ENCODE peak calls at places on chromosome 1, in five cellular contexts. A is psoas muscle, N is ascending aorta, B is cardiac muscle cell, V is tibial artery. W is an unnamed sample.
A peak's percentile ranks its signal among the peaks of the same experiment; 100 is the strongest.

GRCh38 chr1:173420330-173420806 is 56.8 kb upstream of the PRDX6 start:
- DNase-seq in B (peak; percentile 78), N (no peak), V (no peak), A (peak; percentile 28), W (peak; percentile 63)

GRCh38 chr1:67708606-67709005 is 23.6 kb downstream of the GADD45A start:
- DNase-seq in A (peak; percentile 24), B (no peak), V (no peak), N (no peak), W (peak; percentile 53)

GRCh38 chr1:30633294-30633693 is 90.1 kb downstream of the MATN1 start:
- DNase-seq in V (peak; percentile 1), A (no peak), N (no peak), B (no peak), W (no peak)

GRCh38 chr1:174769961-174770549 is 229.7 kb upstream of the CACYBP start:
- DNase-seq in N (no peak), A (no peak), V (no peak), B (peak; percentile 26), W (peak; percentile 53)

GRCh38 chr1:180632326-180633088 is 685 bp downstream of the XPR1 start:
- DNase-seq in N (no peak), A (peak; percentile 72), V (no peak), B (peak; percentile 74), W (no peak)

GRCh38 chr1:202968351-202968750 is 1.3 kb upstream of the CYB5R1 start:
- DNase-seq in B (no peak), N (no peak), A (no peak), V (no peak), W (no peak)

GRCh38 chr1:218967836-218968235 is 205.8 kb upstream of the LYPLAL1 start:
- DNase-seq in B (no peak), V (no peak), N (no peak), A (no peak), W (peak; percentile 6)

GRCh38 chr1:45410850-45411509 is 70.7 kb upstream of the MUTYH start:
- DNase-seq in B (no peak), A (no peak), V (no peak), N (no peak), W (peak; percentile 31)

GRCh38 chr1:51342591-51343206 is 12.3 kb upstream of the TTC39A start:
- DNase-seq in N (no peak), B (no peak), V (no peak), A (no peak), W (no peak)

GRCh38 chr1:9182784-9183257 is 51.8 kb upstream of the H6PD start:
- DNase-seq in B (no peak), N (no peak), A (peak; percentile 42), V (no peak), W (no peak)

GRCh38 chr1:21861602-21862429 is 49.8 kb downstream of the LDLRAD2 start:
- DNase-seq in B (no peak), A (no peak), V (no peak), N (no peak), W (peak; percentile 60)

GRCh38 chr1:53697671-53698380 is 41.1 kb downstream of the GLIS1 start:
- DNase-seq in N (no peak), A (no peak), V (no peak), B (no peak), W (peak; percentile 66)

GRCh38 chr1:121586369-121587229 is 401.8 kb downstream of the SRGAP2C start:
- DNase-seq in N (no peak), A (no peak), V (no peak), B (no peak), W (no peak)

GRCh38 chr1:206001476-206001888 is 1.7 kb downstream of the RAB7B start:
- DNase-seq in N (peak; percentile 33), A (peak; percentile 40), V (peak; percentile 73), B (no peak), W (peak; percentile 99)

GRCh38 chr1:221035680-221036153 is 156.5 kb downstream of the HLX start:
- DNase-seq in B (no peak), V (no peak), A (no peak), N (no peak), W (peak; percentile 70)

GRCh38 chr1:172698224-172698623 is 39.3 kb downstream of the FASLG start:
- DNase-seq in V (no peak), N (no peak), A (no peak), B (no peak), W (no peak)

GRCh38 chr1:109046671-109047070 is 4.8 kb upstream of the WDR47 start:
- DNase-seq in B (no peak), A (no peak), N (no peak), V (no peak), W (no peak)

GRCh38 chr1:115041654-115042053 is 12.0 kb downstream of the TSHB start:
- DNase-seq in V (no peak), A (no peak), N (no peak), B (peak; percentile 61), W (no peak)

GRCh38 chr1:180415985-180416633 is 86.3 kb downstream of the ACBD6 start:
- DNase-seq in A (no peak), N (no peak), B (peak; percentile 25), V (no peak), W (peak; percentile 37)

GRCh38 chr1:55309053-55309452 is 93.9 kb upstream of the USP24 start:
- DNase-seq in V (no peak), N (no peak), B (no peak), A (no peak), W (peak; percentile 97)

GRCh38 chr1:156515956-156516355 is 15.4 kb upstream of the MEF2D start:
- DNase-seq in B (no peak), N (no peak), A (no peak), V (no peak), W (no peak)

GRCh38 chr1:11204396-11205190 is 15.4 kb downstream of the ANGPTL7 start:
- DNase-seq in A (no peak), V (no peak), N (no peak), B (no peak), W (no peak)

GRCh38 chr1:32939655-32940371 is 24.8 kb downstream of the RNF19B start:
- DNase-seq in A (peak; percentile 37), V (no peak), N (no peak), B (no peak), W (peak; percentile 92)

GRCh38 chr1:39409055-39409816 is 82.2 kb upstream of the BMP8A start:
- DNase-seq in N (no peak), A (peak; percentile 37), V (peak; percentile 76), B (peak; percentile 46), W (peak; percentile 72)

GRCh38 chr1:94926365-94926914 is 470 bp downstream of the CNN3 start:
- DNase-seq in A (peak; percentile 60), B (peak; percentile 79), V (peak; percentile 78), N (no peak), W (peak; percentile 61)

GRCh38 chr1:47898156-47898825 is 98.9 kb downstream of the TRABD2B start:
- DNase-seq in N (no peak), A (no peak), B (peak; percentile 54), V (no peak), W (no peak)

GRCh38 chr1:11784993-11785769 is 20.6 kb downstream of the MTHFR start:
- DNase-seq in N (no peak), V (peak; percentile 82), A (peak; percentile 78), B (peak; percentile 80), W (peak; percentile 44)

GRCh38 chr1:244969355-244970235 is 105.3 kb upstream of the HNRNPU start:
- DNase-seq in N (peak; percentile 22), A (peak; percentile 81), B (peak; percentile 83), V (peak; percentile 89), W (peak; percentile 83)
- TF ChIP-seq CTCF in N (no peak), A (no peak), B (no peak), V (no peak), W (no peak)

GRCh38 chr1:150799104-150799503 is 9.0 kb downstream of the CTSK start:
- DNase-seq in V (no peak), N (no peak), B (no peak), A (no peak), W (peak; percentile 17)
- H3K4me1 ChIP-seq in V (no peaks in the 10 kb centered on the region), N (no peaks in the 10 kb centered on the region), B (no peaks in the 10 kb centered on the region), A (no peaks in the 10 kb centered on the region), W (no peaks in the 10 kb centered on the region)

DNA sequence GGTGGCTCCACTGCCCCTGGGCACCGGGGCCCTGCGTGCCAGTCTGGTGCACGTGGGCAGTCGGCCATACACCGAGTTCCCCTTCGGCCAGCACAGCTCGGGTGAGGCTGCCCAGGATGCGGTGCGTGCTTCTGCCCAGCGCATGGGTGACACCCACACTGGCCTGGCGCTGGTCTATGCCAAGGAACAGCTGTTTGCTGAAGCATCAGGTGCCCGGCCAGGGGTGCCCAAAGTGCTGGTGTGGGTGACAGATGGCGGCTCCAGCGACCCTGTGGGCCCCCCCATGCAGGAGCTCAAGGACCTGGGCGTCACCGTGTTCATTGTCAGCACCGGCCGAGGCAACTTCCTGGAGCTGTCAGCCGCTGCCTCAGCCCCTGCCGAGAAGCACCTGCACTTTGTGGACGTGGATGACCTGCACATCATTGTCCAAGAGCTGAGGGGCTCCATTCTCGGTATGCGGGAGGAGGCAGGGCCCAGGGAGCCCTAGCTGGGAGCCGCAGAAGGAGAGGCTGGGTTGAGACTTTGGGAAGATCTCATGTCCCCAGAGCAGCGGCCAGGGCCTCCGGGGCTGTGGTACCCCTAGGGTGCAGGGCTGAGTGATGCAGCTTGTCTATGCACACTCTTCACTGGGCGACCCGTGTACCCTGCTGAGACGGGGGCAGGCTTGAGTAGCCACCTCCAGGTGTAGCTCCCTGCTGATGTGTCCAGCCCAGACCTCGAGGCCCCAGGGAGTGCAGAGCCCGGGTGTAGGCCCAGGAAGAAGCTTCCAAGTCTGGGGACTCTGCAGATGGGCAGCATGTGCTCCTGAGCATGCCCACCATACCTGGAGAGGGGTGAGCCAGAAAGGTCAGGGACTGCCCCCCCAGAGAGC is 1.8 kb downstream of the VWA1 start:
- DNase-seq in B (no peak), A (no peak), N (no peak), V (no peak), W (no peak)
- H3K27ac ChIP-seq in B (no peak overlapping the region), A (no peak overlapping the region), N (no peak overlapping the region), V (no peak overlapping the region), W (no peak overlapping the region)

GRCh38 chr1:15111597-15111996 is 42.0 kb upstream of the TMEM51 start:
- DNase-seq in V (no peak), A (no peak), B (no peak), N (no peak), W (no peak)
- TF ChIP-seq CTCF in V (no peak), A (no peak), B (no peak), N (no peak), W (no peak)

DNA sequence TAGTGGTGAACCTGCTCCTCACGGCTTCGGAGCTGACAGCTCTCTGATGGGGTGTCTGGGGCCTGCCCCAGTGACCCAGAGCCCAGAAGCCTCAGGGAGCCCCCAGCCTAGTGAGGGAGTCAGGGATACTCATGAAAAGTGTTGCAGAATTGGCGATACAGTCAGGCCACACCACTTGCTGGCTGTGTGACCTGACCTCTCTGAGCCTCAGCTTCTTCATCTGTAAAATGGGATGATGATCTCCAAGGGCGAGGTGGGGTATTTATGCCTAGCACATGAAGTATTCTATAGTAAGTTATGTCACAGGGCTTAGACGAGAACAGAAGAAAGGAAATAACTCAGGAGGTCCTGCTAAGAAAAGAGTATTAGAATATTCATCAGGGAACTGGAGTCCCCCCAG is 1.6 kb downstream of the TMEM51 start:
- DNase-seq in B (no peak), A (no peak), N (no peak), V (no peak), W (no peak)
- H3K4me1 ChIP-seq in B (peaks cover 21% of the 10 kb centered on the region), A (no peaks in the 10 kb centered on the region), N (no peaks in the 10 kb centered on the region), V (peaks cover 5% of the 10 kb centered on the region), W (peaks cover 25% of the 10 kb centered on the region)

GRCh38 chr1:88126467-88126866 is 557.6 kb upstream of the PKN2 start:
- DNase-seq in V (no peak), B (no peak), N (no peak), A (no peak), W (no peak)

DNA sequence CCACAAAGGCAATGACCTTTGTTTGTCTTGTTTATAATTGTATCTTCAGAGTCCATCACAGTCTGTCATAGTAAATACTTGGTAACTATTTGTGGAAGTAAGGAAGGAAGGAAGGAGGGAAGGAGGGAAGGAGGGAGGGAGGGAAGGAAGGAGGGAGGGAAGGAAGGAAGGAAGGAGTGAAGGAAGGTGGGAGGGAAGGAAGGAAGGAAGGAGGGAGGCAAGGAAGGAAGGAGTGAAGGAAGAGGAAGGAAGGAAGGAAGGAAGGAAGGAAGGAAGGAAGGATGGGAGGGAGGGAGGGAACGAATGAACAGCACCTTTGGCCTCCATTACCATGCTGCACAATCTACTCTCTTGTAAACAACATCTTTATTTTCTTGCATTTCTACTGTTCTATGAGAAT is 559.5 kb upstream of the PKN2 start:
- DNase-seq in V (no peak), B (no peak), A (no peak), N (no peak), W (no peak)
- H3K27ac ChIP-seq in V (no peak overlapping the region), B (no peak overlapping the region), A (no peak overlapping the region), N (no peak overlapping the region), W (no peak overlapping the region)